ENCODE peak calls at places on chromosome 5, in six cellular contexts. A is dorsolateral prefrontal cortex, H is GM23248, O is right cardiac atrium, I is fibroblast of villous mesenchyme, E is AG10803. D is an unnamed sample.

GRCh38 chr5:155250601-155251000 is 237.0 kb downstream of the KIF4B start:
- DNase-seq in H (no peak), O (no peak), I (no peak), A (no peak), E (no peak), D (no peak)

GRCh38 chr5:34040411-34040810 is 2.6 kb downstream of the C1QTNF3 start:
- DNase-seq in O (no peak), H (peak), A (no peak), E (no peak), I (no peak), D (no peak)

GRCh38 chr5:111072949-111073682 is 1.6 kb downstream of the TSLP start:
- DNase-seq in H (peak), I (peak), O (peak), E (no peak), A (no peak), D (no peak)

GRCh38 chr5:140631831-140632365 is 1.1 kb downstream of the CD14 start:
- DNase-seq in A (no peak), O (no peak), E (no peak), I (no peak), H (no peak), D (no peak)

GRCh38 chr5:78724061-78724460 is 75.5 kb upstream of the LHFPL2 start:
- DNase-seq in H (no peak), E (no peak), O (no peak), A (no peak), I (peak), D (no peak)

GRCh38 chr5:99815-100214 is 7.8 kb downstream of the PLEKHG4B start:
- DNase-seq in E (no peak), A (no peak), I (no peak), O (no peak), H (no peak), D (no peak)

GRCh38 chr5:179858241-179858585 is 404 bp downstream of the MRNIP start:
- DNase-seq in E (no peak), A (peak), O (no peak), H (peak), I (peak), D (peak)

GRCh38 chr5:126414874-126415502 is 8.2 kb upstream of the GRAMD2B start:
- DNase-seq in H (peak), O (peak), E (peak), I (peak), A (no peak), D (peak)

GRCh38 chr5:168056499-168057182 is 234.8 kb upstream of the WWC1 start:
- DNase-seq in E (no peak), O (no peak), H (no peak), A (no peak), I (no peak), D (no peak)

DNA sequence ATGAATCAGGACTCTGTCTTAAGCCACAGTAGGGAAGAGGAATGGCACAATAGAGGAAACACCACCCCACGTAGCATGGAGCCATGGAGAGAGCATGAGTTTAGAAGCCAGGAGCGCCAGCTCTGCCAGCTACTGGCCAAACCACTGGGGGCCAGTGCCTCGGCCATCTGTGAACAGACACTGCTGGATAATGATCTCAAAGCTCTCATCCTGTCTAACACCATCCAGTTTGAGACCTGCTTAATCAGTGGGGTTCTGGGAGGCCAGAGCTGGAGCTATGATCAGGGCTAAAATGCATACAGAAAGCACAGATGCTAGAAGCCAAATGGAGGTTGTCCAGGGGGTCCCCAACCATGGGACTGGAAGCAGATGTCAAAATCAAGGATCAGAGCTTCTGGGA is 92.7 kb downstream of the KCNIP1 start:
- DNase-seq in H (no peak), A (no peak), E (no peak), O (no peak), I (no peak), D (no peak)
- H3K4me3 ChIP-seq in H (no peak), A (no peak), E (no peak), O (no peak), I (no peak), D (no peak)

GRCh38 chr5:173329370-173330150 is 1.3 kb upstream of the STC2 start:
- DNase-seq in E (peak), H (peak), I (peak), A (no peak), O (no peak), D (peak)

GRCh38 chr5:173328896-173329369 is 719 bp upstream of the STC2 start:
- DNase-seq in E (peak), A (no peak), O (no peak), I (peak), H (peak), D (peak)

GRCh38 chr5:173330856-173331206 is 2.6 kb upstream of the STC2 start:
- DNase-seq in O (no peak), A (no peak), I (no peak), H (no peak), E (no peak), D (no peak)

GRCh38 chr5:173331287-173331686 is 3.1 kb upstream of the STC2 start:
- DNase-seq in H (no peak), O (no peak), E (no peak), I (no peak), A (no peak), D (no peak)

GRCh38 chr5:173330151-173330855 is 2.1 kb upstream of the STC2 start:
- DNase-seq in H (no peak), A (no peak), I (no peak), O (no peak), E (no peak), D (no peak)
- H3K4me3 ChIP-seq in H (no peak), A (peak), I (peak), O (peak), E (no peak), D (peak)

GRCh38 chr5:149731617-149732400 is 1.7 kb downstream of the PPARGC1B start:
- DNase-seq in I (peak), O (peak), E (peak), H (peak), A (peak), D (peak)

GRCh38 chr5:149737355-149737754 is 7.2 kb downstream of the PPARGC1B start:
- DNase-seq in A (no peak), I (no peak), O (no peak), E (no peak), H (no peak), D (no peak)

GRCh38 chr5:149732500-149733128 is 2.5 kb downstream of the PPARGC1B start:
- DNase-seq in I (peak), E (no peak), H (peak), O (peak), A (no peak), D (no peak)

GRCh38 chr5:149733129-149733900 is 3.2 kb downstream of the PPARGC1B start:
- DNase-seq in A (no peak), H (no peak), I (no peak), E (no peak), O (no peak), D (no peak)

GRCh38 chr5:149735066-149735465 is 5.0 kb downstream of the PPARGC1B start:
- DNase-seq in O (no peak), H (no peak), I (no peak), E (no peak), A (no peak), D (peak)
- H3K4me3 ChIP-seq in O (no peak), H (no peak), I (no peak), E (no peak), A (no peak), D (no peak)

DNA sequence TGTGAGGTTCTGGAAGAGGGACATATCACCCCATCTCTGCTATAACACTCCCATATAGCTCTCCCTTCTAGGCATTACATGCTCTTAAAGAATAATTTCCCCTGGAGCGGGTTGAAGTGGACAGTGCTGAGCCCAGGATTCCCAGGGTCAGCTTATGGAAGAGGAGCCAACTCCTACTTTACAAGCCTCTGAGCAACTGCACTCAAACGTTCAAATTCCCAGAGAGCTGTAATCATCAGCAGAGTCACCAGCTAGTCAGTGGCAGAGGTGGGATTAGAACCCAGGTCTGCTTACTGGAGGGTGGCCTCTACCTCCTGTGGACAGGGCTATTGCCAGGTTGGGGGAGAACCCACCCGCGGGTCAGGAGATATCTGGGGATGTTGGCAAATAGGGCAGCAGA is 1.4 kb downstream of the NEURL1B start:
- DNase-seq in O (no peak), E (no peak), A (no peak), H (peak), I (peak), D (no peak)
- H3K4me3 ChIP-seq in O (peak), E (no peak), A (peak), H (no peak), I (no peak), D (no peak)